ENCODE peak calls at places on chromosome 17, in six cellular contexts. H is IMR-90, N is H1, G is neuronal stem cell, B is mesenchymal stem cell, Z is trophoblast cell. X is an unnamed sample.

GRCh38 chr17:8718001-8718563 is 26.6 kb downstream of the CCDC42 start:
- DNase-seq in H (no peak), N (no peak), G (no peak), B (no peak), Z (no peak), X (no peak)

GRCh38 chr17:7548585-7549400 is at the start of gene TNFSF12:
- DNase-seq in H (peak), N (peak), G (no peak), B (peak), Z (peak), X (peak)

GRCh38 chr17:15917021-15917438 is 27.9 kb upstream of the ADORA2B start:
- DNase-seq in H (no peak), N (no peak), G (no peak), B (no peak), Z (no peak), X (no peak)

GRCh38 chr17:74097461-74098131 is 105.9 kb upstream of the RPL38 start:
- DNase-seq in H (no peak), N (no peak), G (no peak), B (no peak), Z (no peak), X (no peak)

GRCh38 chr17:17547210-17547764 is 44.2 kb downstream of the PEMT start:
- DNase-seq in H (no peak), N (no peak), G (no peak), B (no peak), Z (no peak), X (no peak)

GRCh38 chr17:7328840-7329359 is at the start of gene NEURL4:
- DNase-seq in H (no peak), N (no peak), G (no peak), B (peak), Z (peak), X (no peak)

GRCh38 chr17:42518046-42518754 is 17.8 kb upstream of the NAGLU start:
- DNase-seq in H (peak), N (no peak), G (no peak), B (peak), Z (peak), X (peak)

GRCh38 chr17:72515291-72516065 is 394.7 kb downstream of the SOX9 start:
- DNase-seq in H (peak), N (no peak), G (no peak), B (no peak), Z (no peak), X (no peak)

GRCh38 chr17:38656959-38657823 is 17.6 kb downstream of the EPOP start:
- DNase-seq in H (no peak), N (no peak), G (no peak), B (no peak), Z (no peak), X (peak)

GRCh38 chr17:70426752-70427151 is 257.4 kb downstream of the KCNJ2 start:
- DNase-seq in H (no peak), N (no peak), G (no peak), B (no peak), Z (no peak), X (no peak)

GRCh38 chr17:16027708-16028584 is 28.3 kb downstream of the TTC19 start:
- DNase-seq in H (peak), N (no peak), G (no peak), B (peak), Z (peak), X (no peak)

GRCh38 chr17:80761421-80761871 is 216.8 kb downstream of the RPTOR start:
- DNase-seq in H (peak), N (no peak), G (no peak), B (peak), Z (peak), X (no peak)

GRCh38 chr17:39196820-39197331 is 593 bp downstream of the CACNB1 start:
- DNase-seq in H (no peak), N (peak), G (no peak), B (no peak), Z (no peak), X (peak)

GRCh38 chr17:45338996-45339535 is 22.2 kb upstream of the MAP3K14 start:
- DNase-seq in H (no peak), N (no peak), G (no peak), B (no peak), Z (no peak), X (peak)

GRCh38 chr17:42878924-42879595 is 21.5 kb upstream of the G6PC1 start:
- DNase-seq in H (no peak), N (no peak), G (no peak), B (no peak), Z (no peak), X (no peak)

GRCh38 chr17:9971991-9972390 is 66.9 kb upstream of the RCVRN start:
- DNase-seq in H (peak), N (no peak), G (no peak), B (peak), Z (peak), X (no peak)

GRCh38 chr17:71878271-71878670 is 242.5 kb upstream of the SOX9 start:
- DNase-seq in H (no peak), N (no peak), G (no peak), B (no peak), Z (no peak), X (no peak)

GRCh38 chr17:10060526-10060925 is 137.9 kb downstream of the GAS7 start:
- DNase-seq in H (no peak), N (no peak), G (no peak), B (no peak), Z (no peak), X (no peak)

GRCh38 chr17:45428954-45429337 is 3.7 kb downstream of the ARHGAP27 start:
- DNase-seq in H (no peak), N (no peak), G (no peak), B (no peak), Z (no peak), X (no peak)

GRCh38 chr17:34204402-34204801 is 50.7 kb upstream of the CCL2 start:
- DNase-seq in H (no peak), N (no peak), G (no peak), B (no peak), Z (no peak), X (no peak)

GRCh38 chr17:38673714-38674012 is 1.1 kb downstream of the EPOP start:
- DNase-seq in H (no peak), N (no peak), G (no peak), B (no peak), Z (peak), X (no peak)

GRCh38 chr17:78474631-78475146 is 96.2 kb downstream of the PGS1 start:
- DNase-seq in H (no peak), N (no peak), G (no peak), B (no peak), Z (peak), X (no peak)

GRCh38 chr17:32854177-32854576 is 22.7 kb downstream of the MYO1D start:
- DNase-seq in H (no peak), N (no peak), G (no peak), B (no peak), Z (peak), X (no peak)

GRCh38 chr17:56898874-56899273 is 15.0 kb downstream of the TRIM25 start:
- DNase-seq in H (no peak), N (no peak), G (no peak), B (no peak), Z (no peak), X (no peak)

GRCh38 chr17:56810286-56810781 is 23.4 kb downstream of the C17orf67 start:
- DNase-seq in H (no peak), N (no peak), G (no peak), B (no peak), Z (no peak), X (no peak)

GRCh38 chr17:67717624-67718324 is at the start of gene NOL11:
- DNase-seq in H (peak), N (peak), G (peak), B (peak), Z (peak), X (peak)
- H3K4ac ChIP-seq in H (peak), N (no peak), G (no peak), B (peak), Z (peak), X (no peak)

GRCh38 chr17:65057520-65058075 is 1.1 kb upstream of the GNA13 start:
- DNase-seq in H (no peak), N (no peak), G (no peak), B (peak), Z (peak), X (no peak)
- H2BK5ac ChIP-seq in H (no peak), N (peak), G (peak), B (no peak), Z (peak), X (no peak)

GRCh38 chr17:41315204-41315794 is at the start of gene KRTAP17-1:
- DNase-seq in H (no peak), N (no peak), G (no peak), B (no peak), Z (no peak), X (no peak)
- H2AFZ ChIP-seq in H (peak), N (no peak), G (no peak), B (no peak), Z (no peak), X (no peak)

DNA sequence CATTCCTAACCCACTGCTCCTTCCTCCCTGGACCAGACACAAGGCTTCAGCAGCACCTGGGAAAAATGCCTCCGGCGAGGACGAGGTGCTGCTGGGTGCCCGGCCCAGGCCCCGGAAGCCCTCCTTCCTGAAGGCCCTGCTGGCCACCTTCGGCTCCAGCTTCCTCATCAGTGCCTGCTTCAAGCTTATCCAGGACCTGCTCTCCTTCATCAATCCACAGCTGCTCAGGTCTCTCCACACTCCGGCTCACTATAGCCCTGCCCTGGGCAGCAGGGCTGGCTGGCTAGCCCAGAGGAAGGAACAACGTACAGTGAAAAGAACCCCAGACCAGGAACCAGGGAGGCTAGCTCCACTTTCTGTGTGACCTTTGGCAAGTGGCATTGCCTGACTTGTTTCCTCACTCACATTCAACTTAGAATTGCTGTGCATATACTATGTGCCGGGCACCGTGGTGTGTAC is 26.2 kb downstream of the ABCC3 start:
- DNase-seq in H (no peak), N (no peak), G (no peak), B (no peak), Z (peak), X (no peak)
- H3K4ac ChIP-seq in H (peak), N (no peak), G (no peak), B (peak), Z (no peak), X (no peak)

GRCh38 chr17:76601042-76601441 is 15.4 kb upstream of the ST6GALNAC2 start:
- DNase-seq in H (no peak), N (no peak), G (no peak), B (no peak), Z (no peak), X (no peak)
- H2BK5ac ChIP-seq in H (no peak), N (no peak), G (no peak), B (no peak), Z (peak), X (peak)

GRCh38 chr17:29565643-29566472 is 979 bp downstream of the ABHD15 start:
- DNase-seq in H (no peak), N (no peak), G (peak), B (peak), Z (peak), X (peak)
- H2AFZ ChIP-seq in H (peak), N (peak), G (peak), B (peak), Z (peak), X (no peak)

GRCh38 chr17:47875011-47875471 is 21.0 kb upstream of the SP2 start:
- DNase-seq in H (no peak), N (no peak), G (no peak), B (no peak), Z (peak), X (no peak)

GRCh38 chr17:47871048-47871447 is 20.1 kb upstream of the SP6 start:
- DNase-seq in H (no peak), N (no peak), G (no peak), B (no peak), Z (no peak), X (no peak)

GRCh38 chr17:47872019-47872650 is 21.2 kb upstream of the SP6 start:
- DNase-seq in H (no peak), N (no peak), G (no peak), B (no peak), Z (no peak), X (peak)

GRCh38 chr17:47873200-47874090 is 22.5 kb upstream of the SP6 start:
- DNase-seq in H (no peak), N (peak), G (no peak), B (no peak), Z (no peak), X (no peak)

GRCh38 chr17:47872651-47873161 is 21.7 kb upstream of the SP6 start:
- DNase-seq in H (peak), N (peak), G (no peak), B (no peak), Z (no peak), X (peak)
- H3K4ac ChIP-seq in H (no peak), N (no peak), G (no peak), B (no peak), Z (peak), X (no peak)

GRCh38 chr17:47252766-47253512 is 688 bp upstream of the ITGB3 start:
- DNase-seq in H (no peak), N (no peak), G (no peak), B (no peak), Z (no peak), X (no peak)
- H2BK5ac ChIP-seq in H (peak), N (no peak), G (no peak), B (peak), Z (no peak), X (no peak)

GRCh38 chr17:75897076-75898019 is 597 bp upstream of the TRIM65 start:
- DNase-seq in H (no peak), N (no peak), G (no peak), B (no peak), Z (no peak), X (peak)
- H2AFZ ChIP-seq in H (peak), N (no peak), G (peak), B (no peak), Z (peak), X (no peak)

GRCh38 chr17:28948873-28949184 is 2.5 kb downstream of the PHF12 start:
- DNase-seq in H (peak), N (no peak), G (peak), B (no peak), Z (no peak), X (peak)

GRCh38 chr17:28948342-28948741 is 3.0 kb downstream of the PHF12 start:
- DNase-seq in H (no peak), N (no peak), G (no peak), B (no peak), Z (no peak), X (no peak)

GRCh38 chr17:28949185-28950016 is 1.9 kb downstream of the PHF12 start:
- DNase-seq in H (no peak), N (peak), G (peak), B (peak), Z (peak), X (peak)

GRCh38 chr17:28946239-28946638 is 5.1 kb downstream of the PHF12 start:
- DNase-seq in H (peak), N (no peak), G (no peak), B (peak), Z (no peak), X (no peak)

GRCh38 chr17:28947639-28948038 is 3.7 kb downstream of the PHF12 start:
- DNase-seq in H (no peak), N (no peak), G (no peak), B (no peak), Z (no peak), X (no peak)
- H3K4ac ChIP-seq in H (no peak), N (no peak), G (no peak), B (no peak), Z (peak), X (no peak)

X was measured in H9.